ENCODE peak calls at places on chromosomes 12 and 14, in six cellular contexts. U is activated T-helper 1 cell treated with anti-CD3 and anti-CD28 coated beads, Interleukin-2, amount 50 U/mL, for 16 hours; I is NCI-H2107; W is HEK293T; H is stimulated activated naive CD8-positive, alpha-beta T cell treated with anti-CD3 and anti-CD28 coated beads, Interleukin-15, amount 100 ng/mL, for 72 hours; G is B cell. P is an unnamed sample.

GRCh38 chr14:69005432-69006148 is 26.5 kb upstream of the ACTN1 start:
- DNase-seq in U (no peak), I (peak), W (no peak), H (no peak), G (no peak), P (no peak)

GRCh38 chr12:14284189-14284722 is 81.2 kb upstream of the ATF7IP start:
- DNase-seq in U (no peak), I (no peak), W (no peak), H (no peak), G (peak), P (no peak)

GRCh38 chr12:6056406-6057211 is 67.9 kb downstream of the VWF start:
- DNase-seq in U (no peak), I (no peak), W (peak), H (peak), G (peak), P (no peak)

GRCh38 chr12:116164263-116164817 is 113.2 kb downstream of the MED13L start:
- DNase-seq in U (no peak), I (no peak), W (no peak), H (no peak), G (no peak), P (no peak)

GRCh38 chr14:85252011-85252410 is 277.9 kb upstream of the FLRT2 start:
- DNase-seq in U (no peak), I (no peak), W (no peak), H (no peak), G (no peak), P (no peak)

GRCh38 chr14:68255697-68256178 is 436.2 kb downstream of the RAD51B start:
- DNase-seq in U (no peak), I (no peak), W (no peak), H (no peak), G (no peak), P (no peak)

GRCh38 chr12:67766370-67766769 is 117.8 kb downstream of the DYRK2 start:
- DNase-seq in U (no peak), I (no peak), W (no peak), H (no peak), G (no peak), P (no peak)

GRCh38 chr12:54304187-54304810 is 3.5 kb upstream of the NFE2 start:
- DNase-seq in U (no peak), I (peak), W (no peak), H (no peak), G (peak), P (no peak)

GRCh38 chr14:95515523-95516517 is 630 bp downstream of the SYNE3 start:
- DNase-seq in U (peak), I (peak), W (peak), H (peak), G (peak), P (no peak)

P was measured in hypothalamus.